ENCODE peak calls at places on chromosomes 16 and 17, in six cellular contexts. U is esophagus squamous epithelium; E is CD8-positive, alpha-beta T cell; D is right lobe of liver; I is OCI-LY7; W is colonic mucosa. Q is an unnamed sample.

GRCh38 chr17:38604479-38605229 is 1.1 kb downstream of the SRCIN1 start:
- DNase-seq in U (no peak), E (no peak), D (no peak), I (peak), W (no peak), Q (no peak)

GRCh38 chr16:51155199-51155607 is 4.1 kb upstream of the SALL1 start:
- DNase-seq in U (no peak), E (no peak), D (peak), I (no peak), W (no peak), Q (peak)

GRCh38 chr17:13753151-13753550 is 151.4 kb upstream of the HS3ST3A1 start:
- DNase-seq in U (no peak), E (no peak), D (no peak), I (no peak), W (no peak), Q (no peak)

GRCh38 chr17:50719924-50720805 is 762 bp downstream of the LUC7L3 start:
- DNase-seq in U (no peak), E (no peak), D (no peak), I (no peak), W (no peak), Q (no peak)

GRCh38 chr17:21278304-21279197 is 6.0 kb upstream of the MAP2K3 start:
- DNase-seq in U (no peak), E (peak), D (peak), I (peak), W (peak), Q (no peak)

GRCh38 chr17:79838541-79839274 is 532 bp downstream of the CBX4 start:
- DNase-seq in U (no peak), E (peak), D (peak), I (peak), W (peak), Q (peak)

GRCh38 chr17:19781488-19782458 is 33.7 kb upstream of the ALDH3A1 start:
- DNase-seq in U (no peak), E (no peak), D (no peak), I (no peak), W (no peak), Q (no peak)

GRCh38 chr17:11142231-11142630 is 98.8 kb upstream of the SHISA6 start:
- DNase-seq in U (no peak), E (no peak), D (no peak), I (no peak), W (peak), Q (no peak)

GRCh38 chr17:279776-280175 is 72.8 kb downstream of the RPH3AL start:
- DNase-seq in U (no peak), E (no peak), D (no peak), I (no peak), W (peak), Q (peak)

GRCh38 chr16:53732296-53732929 is 28.5 kb downstream of the FTO start:
- DNase-seq in U (no peak), E (no peak), D (no peak), I (no peak), W (no peak), Q (no peak)

GRCh38 chr17:65278050-65278819 is 141.1 kb downstream of the RGS9 start:
- DNase-seq in U (no peak), E (peak), D (no peak), I (peak), W (peak), Q (peak)

GRCh38 chr17:43200127-43200526 is 11.5 kb upstream of the TMEM106A start:
- DNase-seq in U (no peak), E (no peak), D (no peak), I (peak), W (no peak), Q (no peak)

GRCh38 chr17:47701603-47702002 is 7.6 kb downstream of the TBKBP1 start:
- DNase-seq in U (no peak), E (no peak), D (no peak), I (no peak), W (no peak), Q (no peak)

GRCh38 chr17:18974407-18975149 is 22.6 kb downstream of the SLC5A10 start:
- DNase-seq in U (no peak), E (no peak), D (no peak), I (no peak), W (no peak), Q (no peak)

GRCh38 chr17:77214743-77215142 is 74.0 kb downstream of the SEC14L1 start:
- DNase-seq in U (no peak), E (no peak), D (no peak), I (peak), W (peak), Q (no peak)

GRCh38 chr17:77180503-77181330 is 39.9 kb downstream of the SEC14L1 start:
- DNase-seq in U (no peak), E (no peak), D (no peak), I (no peak), W (no peak), Q (no peak)

GRCh38 chr16:83701494-83701893 is 106.3 kb upstream of the HSBP1 start:
- DNase-seq in U (no peak), E (no peak), D (no peak), I (peak), W (no peak), Q (no peak)

GRCh38 chr16:566475-567361 is at the start of gene NHLRC4:
- DNase-seq in U (no peak), E (peak), D (no peak), I (peak), W (peak), Q (no peak)

GRCh38 chr17:69084911-69085310 is 24.2 kb upstream of the ABCA9 start:
- DNase-seq in U (no peak), E (no peak), D (no peak), I (peak), W (no peak), Q (peak)

GRCh38 chr16:50302472-50303005 is 36.2 kb downstream of the ADCY7 start:
- DNase-seq in U (no peak), E (no peak), D (no peak), I (no peak), W (no peak), Q (peak)

GRCh38 chr17:57379237-57380054 is 123.1 kb downstream of the MSI2 start:
- DNase-seq in U (no peak), E (no peak), D (no peak), I (peak), W (no peak), Q (no peak)

GRCh38 chr17:57380055-57380356 is 123.7 kb downstream of the MSI2 start:
- DNase-seq in U (no peak), E (no peak), D (no peak), I (no peak), W (no peak), Q (no peak)

GRCh38 chr17:57375040-57375769 is 118.9 kb downstream of the MSI2 start:
- DNase-seq in U (no peak), E (no peak), D (no peak), I (no peak), W (no peak), Q (no peak)

GRCh38 chr17:57375770-57376181 is 119.5 kb downstream of the MSI2 start:
- DNase-seq in U (no peak), E (no peak), D (no peak), I (no peak), W (no peak), Q (no peak)

DNA sequence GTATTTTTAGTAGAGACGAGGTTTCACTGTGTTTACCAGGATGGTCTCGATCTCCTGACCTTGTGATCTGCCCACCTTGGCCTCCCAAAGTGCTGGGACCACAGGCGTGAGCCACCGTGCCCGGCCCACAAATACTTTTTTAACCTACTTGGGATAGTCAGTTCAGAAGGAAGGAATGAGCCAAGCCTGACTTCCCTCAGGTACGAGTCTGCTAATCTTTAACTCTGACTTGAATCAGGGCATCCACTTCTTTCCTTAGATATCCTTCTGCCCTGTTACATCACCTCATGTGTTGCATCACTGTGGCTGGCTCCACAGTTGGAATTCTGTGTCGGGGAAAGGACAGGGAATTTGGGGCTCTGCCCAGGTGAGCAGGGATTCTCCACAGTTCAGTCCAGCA is 120.8 kb downstream of the MSI2 start:
- DNase-seq in U (no peak), E (no peak), D (peak), I (no peak), W (no peak), Q (no peak)
- H3K27ac ChIP-seq in U (no peak), E (no peak), D (no peak), I (no peak), W (no peak), Q (no peak)

DNA sequence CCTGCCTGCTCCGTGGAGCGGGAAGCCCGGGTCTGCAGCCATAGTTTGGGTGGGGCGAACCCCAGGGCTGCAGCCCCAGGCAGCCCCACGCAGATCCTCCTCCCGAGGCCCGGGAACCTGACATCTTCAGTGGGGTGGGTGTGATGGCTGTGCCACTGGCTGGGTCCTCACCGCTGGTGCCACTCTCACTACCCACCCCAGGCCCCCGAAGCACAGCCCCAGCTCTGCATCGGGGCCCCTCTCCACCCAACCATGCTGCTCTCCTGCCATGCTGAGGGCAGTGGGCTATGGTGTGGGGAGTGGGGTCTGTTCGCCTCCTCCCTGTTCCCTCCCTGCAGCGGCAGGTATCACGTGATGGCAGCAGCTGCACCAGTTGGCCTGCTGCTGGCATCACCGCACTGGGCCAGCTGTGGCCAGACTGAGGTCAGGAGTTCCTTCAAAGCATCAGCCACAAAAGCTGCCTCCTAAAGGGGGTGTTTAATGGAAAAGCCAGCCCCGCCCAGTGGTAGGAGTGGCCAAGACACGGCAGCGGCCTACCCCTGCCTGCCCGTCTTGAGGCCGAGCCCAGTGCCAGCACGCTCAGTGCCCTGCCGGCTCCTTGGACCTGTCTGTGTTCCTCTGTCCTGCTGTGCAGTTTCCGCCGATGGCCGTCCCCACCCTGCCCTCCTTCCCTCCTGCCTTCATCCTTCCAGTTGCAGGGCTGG is 10.8 kb downstream of the KCTD5 start:
- DNase-seq in U (no peak), E (no peak), D (no peak), I (no peak), W (no peak), Q (peak)
- H3K4me3 ChIP-seq in U (no peak), E (no peak), D (no peak), I (no peak), W (no peak), Q (no peak)

GRCh38 chr17:40069751-40070643 is 7.2 kb downstream of the THRA start:
- DNase-seq in U (no peak), E (peak), D (no peak), I (peak), W (peak), Q (peak)

GRCh38 chr17:40067710-40068109 is 4.9 kb downstream of the THRA start:
- DNase-seq in U (no peak), E (no peak), D (no peak), I (no peak), W (no peak), Q (no peak)

GRCh38 chr17:40068129-40068581 is 5.4 kb downstream of the THRA start:
- DNase-seq in U (no peak), E (no peak), D (no peak), I (no peak), W (no peak), Q (no peak)

GRCh38 chr17:40068584-40068916 is 5.8 kb downstream of the THRA start:
- DNase-seq in U (no peak), E (no peak), D (no peak), I (no peak), W (no peak), Q (no peak)

DNA sequence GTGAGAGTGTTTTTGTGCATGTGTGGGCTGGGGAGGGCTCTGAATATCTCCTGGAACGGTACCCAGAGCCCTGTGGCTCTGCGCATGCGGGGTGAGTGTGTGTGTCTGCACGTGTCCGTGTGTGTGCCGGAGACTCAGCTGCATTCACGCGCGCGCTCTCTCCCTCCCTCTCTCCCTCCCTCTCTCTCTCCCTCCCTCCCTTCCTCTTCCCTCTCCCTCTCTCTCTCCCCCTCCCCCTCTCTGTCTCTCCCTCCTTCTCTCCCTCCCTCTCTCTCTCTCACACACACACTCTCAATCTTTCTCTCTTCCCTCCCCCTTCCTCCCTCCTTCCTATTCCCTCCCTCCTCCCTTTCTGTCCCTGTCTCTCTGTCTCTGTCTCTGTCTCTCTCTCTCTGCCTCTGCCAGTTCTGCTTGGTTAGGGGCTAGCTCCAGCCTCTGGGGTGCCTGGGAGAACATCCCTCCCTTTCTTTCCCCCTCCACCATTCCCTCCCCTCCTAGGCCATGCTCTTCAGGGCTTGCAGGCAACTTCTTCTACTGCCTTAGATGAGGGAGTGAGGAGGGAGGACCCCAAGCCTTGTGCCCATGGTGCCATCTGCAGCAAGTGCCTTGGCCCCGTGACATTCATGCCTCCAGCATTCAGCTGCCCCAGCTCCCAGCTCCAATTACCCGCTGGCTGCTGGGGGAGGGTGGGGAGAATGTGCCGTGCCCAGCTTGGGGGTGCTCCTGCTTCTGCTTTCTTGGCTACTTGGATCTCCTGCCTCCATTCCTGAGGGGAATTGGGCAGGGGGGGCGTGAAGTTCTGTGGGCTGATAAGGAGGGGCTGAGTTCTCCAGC is 6.4 kb downstream of the THRA start:
- DNase-seq in U (no peak), E (peak), D (peak), I (peak), W (peak), Q (peak)
- H3K27ac ChIP-seq in U (peak), E (peak), D (peak), I (peak), W (peak), Q (peak)

GRCh38 chr17:72466199-72466598 is 345.4 kb downstream of the SOX9 start:
- DNase-seq in U (no peak), E (no peak), D (no peak), I (no peak), W (peak), Q (peak)

GRCh38 chr17:72466606-72467005 is 345.8 kb downstream of the SOX9 start:
- DNase-seq in U (no peak), E (no peak), D (no peak), I (no peak), W (no peak), Q (no peak)

GRCh38 chr17:72465191-72466024 is 344.6 kb downstream of the SOX9 start:
- DNase-seq in U (no peak), E (no peak), D (no peak), I (no peak), W (peak), Q (peak)

GRCh38 chr17:72470338-72471133 is 349.7 kb downstream of the SOX9 start:
- DNase-seq in U (no peak), E (no peak), D (no peak), I (no peak), W (no peak), Q (no peak)

GRCh38 chr17:72467841-72468653 is 347.2 kb downstream of the SOX9 start:
- DNase-seq in U (no peak), E (no peak), D (no peak), I (no peak), W (peak), Q (peak)
- H3K4me3 ChIP-seq in U (no peak), E (no peak), D (no peak), I (no peak), W (no peak), Q (no peak)

DNA sequence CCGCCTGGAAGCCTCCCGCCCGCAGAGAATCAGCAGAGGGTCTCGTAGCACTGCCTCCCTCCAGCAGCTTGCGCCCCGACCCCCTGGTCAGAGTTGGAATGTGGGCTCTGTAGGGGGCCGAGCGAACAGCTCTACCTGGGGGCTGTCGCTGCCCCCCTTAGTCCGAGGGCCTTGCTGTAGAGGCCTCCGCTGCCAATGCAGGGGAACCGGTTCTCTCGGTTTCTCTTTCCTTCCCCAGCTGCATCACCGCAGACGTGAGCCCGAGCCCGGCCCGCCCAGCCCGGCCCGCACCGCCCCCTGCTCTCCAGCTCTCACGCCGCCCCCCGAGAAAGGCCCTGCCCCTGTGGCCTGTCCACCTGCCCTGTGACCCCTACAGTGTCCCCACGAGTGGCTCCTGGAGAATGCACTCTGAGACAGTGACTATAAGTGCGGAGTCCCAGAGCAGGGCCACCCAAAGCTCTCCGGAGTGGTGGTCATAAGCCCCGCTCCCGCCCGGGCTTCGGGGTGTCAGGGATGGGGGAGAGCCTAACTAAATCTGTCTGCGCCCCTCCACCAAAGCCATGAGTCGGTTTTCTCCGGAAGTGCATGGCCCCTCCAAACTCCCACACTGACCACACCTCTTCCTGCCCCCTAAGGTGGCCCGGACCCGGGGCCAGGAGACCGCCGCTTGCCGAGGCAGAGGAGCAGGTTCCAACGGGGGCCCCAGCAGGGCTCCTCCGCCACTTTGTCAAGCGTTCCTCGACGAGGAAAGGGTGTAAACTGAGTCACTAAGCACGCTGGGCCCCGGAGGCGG is 1.7 kb downstream of the ARHGAP27 start:
- DNase-seq in U (no peak), E (no peak), D (peak), I (peak), W (peak), Q (peak)
- H3K27ac ChIP-seq in U (peak), E (no peak), D (no peak), I (no peak), W (peak), Q (no peak)

DNA sequence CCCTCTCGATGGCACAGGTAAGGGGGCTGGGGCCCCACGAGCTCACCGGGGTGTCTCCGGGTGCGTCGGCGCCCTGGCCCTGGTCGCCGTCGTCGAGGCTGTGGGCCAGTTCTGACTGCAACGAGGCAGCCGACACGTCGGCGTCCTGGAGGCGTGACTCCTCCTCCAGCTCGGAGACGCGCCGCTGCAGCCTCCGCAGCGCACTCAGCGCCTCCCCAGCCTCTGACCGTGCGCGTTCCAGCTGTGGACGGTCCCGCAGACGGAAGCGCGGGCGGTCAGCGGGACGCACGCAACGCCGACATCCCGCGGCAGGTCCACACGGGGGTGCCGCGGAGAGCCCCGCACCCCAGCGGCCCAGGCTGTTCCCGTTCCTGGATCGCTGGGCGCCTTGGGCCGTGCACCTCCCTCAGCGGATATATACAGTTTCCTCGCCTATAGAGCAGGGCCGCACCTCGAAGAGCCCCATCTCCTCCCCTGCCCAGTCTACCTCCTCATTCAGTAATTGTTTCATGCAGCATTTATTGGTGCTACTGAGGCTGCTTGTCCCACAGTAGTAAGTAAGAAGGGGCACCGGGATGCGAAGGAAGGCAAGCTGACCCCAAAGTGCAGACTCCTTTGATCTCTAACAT is 5.8 kb downstream of the THOC6 start:
- DNase-seq in U (no peak), E (peak), D (no peak), I (no peak), W (no peak), Q (peak)
- H3K4me3 ChIP-seq in U (no peak), E (peak), D (no peak), I (no peak), W (no peak), Q (no peak)

DNA sequence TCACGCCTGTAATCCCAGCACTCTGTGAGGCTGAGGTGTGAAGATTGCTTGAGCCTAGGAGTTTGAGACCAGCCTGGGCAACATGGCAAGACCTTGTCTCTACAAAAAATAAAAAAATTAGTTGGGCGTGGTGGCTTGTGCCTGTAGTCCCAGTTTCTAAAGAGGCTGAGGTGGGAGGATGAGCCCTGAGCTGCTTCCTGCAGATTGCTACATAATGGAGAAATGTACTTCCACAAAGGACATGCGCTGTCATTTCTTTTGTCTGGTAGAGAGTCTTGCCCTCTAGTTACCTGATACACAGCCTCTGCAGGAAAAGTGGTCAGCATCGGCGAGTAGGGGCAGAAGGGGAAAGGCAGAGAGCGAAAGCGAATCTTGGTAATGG is 18.3 kb upstream of the GGA2 start:
- DNase-seq in U (no peak), E (no peak), D (no peak), I (no peak), W (no peak), Q (peak)
- H3K27ac ChIP-seq in U (no peak), E (no peak), D (no peak), I (no peak), W (no peak), Q (peak)